ENCODE peak calls at places on chromosomes 11 and 22, in eight cellular contexts. P is PC-3, U is tibial nerve, X is GM23338, F is coronary artery, O is thyroid gland, G is GM12865, Z is brain microvascular endothelial cell. S is an unnamed sample.

GRCh38 chr11:121530257-121530656 is 77.5 kb upstream of the SORL1-AS1 start:
- DNase-seq in Z (no peak), G (no peak), F (no peak), O (no peak), U (no peak), X (no peak), P (no peak), S (no peak)

GRCh38 chr11:92870241-92870826 is 99.1 kb upstream of the MTNR1B start:
- DNase-seq in U (no peak), G (no peak), F (no peak), P (no peak), O (no peak), Z (peak), X (no peak), S (no peak)

GRCh38 chr22:29820941-29821789 is 16.9 kb downstream of the ASCC2 start:
- DNase-seq in Z (peak), X (no peak), F (peak), G (peak), O (peak), P (peak), U (peak), S (peak)

GRCh38 chr22:45268167-45268957 is 16.4 kb upstream of the UPK3A start:
- DNase-seq in P (no peak), U (no peak), X (peak), F (no peak), O (peak), Z (no peak), G (no peak), S (no peak)

GRCh38 chr22:50177537-50178470 is 7.3 kb downstream of the PANX2 start:
- DNase-seq in U (no peak), P (no peak), Z (no peak), O (no peak), F (no peak), X (peak), G (no peak), S (no peak)

GRCh38 chr11:135001581-135001980 is 589.5 kb upstream of the B3GAT1 start:
- DNase-seq in X (no peak), U (no peak), F (no peak), Z (no peak), P (no peak), O (no peak), G (no peak), S (no peak)

GRCh38 chr11:34558211-34558610 is 44.6 kb upstream of the ELF5 start:
- DNase-seq in P (peak), G (no peak), X (no peak), F (no peak), O (no peak), U (no peak), Z (no peak), S (no peak)

GRCh38 chr22:49958462-49958921 is 2.1 kb upstream of the PIM3 start:
- DNase-seq in P (no peak), X (no peak), U (no peak), F (no peak), O (no peak), G (no peak), Z (no peak), S (no peak)

GRCh38 chr11:27075192-27075591 is 34.6 kb downstream of the BBOX1 start:
- DNase-seq in O (no peak), F (no peak), U (no peak), Z (peak), G (no peak), X (no peak), P (no peak), S (no peak)

GRCh38 chr11:70070736-70071135 is 7.4 kb upstream of the ANO1 start:
- DNase-seq in P (no peak), G (no peak), F (peak), U (no peak), X (no peak), O (no peak), Z (no peak), S (no peak)

GRCh38 chr11:118142081-118142480 is 10.5 kb downstream of the SCN4B start:
- DNase-seq in G (no peak), U (no peak), P (peak), X (no peak), Z (no peak), O (no peak), F (no peak), S (no peak)

GRCh38 chr22:28188480-28188879 is 269.4 kb upstream of the PITPNB start:
- DNase-seq in F (no peak), G (no peak), O (no peak), U (no peak), X (peak), Z (no peak), P (no peak), S (no peak)

GRCh38 chr11:120125005-120125404 is 12.9 kb downstream of the TRIM29 start:
- DNase-seq in F (no peak), U (no peak), P (peak), X (no peak), G (no peak), O (no peak), Z (peak), S (no peak)

GRCh38 chr22:43152355-43153071 is 1.2 kb downstream of the TSPO start:
- DNase-seq in X (no peak), U (peak), F (peak), Z (no peak), P (peak), G (peak), O (peak), S (peak)

GRCh38 chr11:82533628-82534353 is 199.9 kb downstream of the FAM181B start:
- DNase-seq in G (no peak), X (no peak), O (no peak), Z (no peak), U (no peak), F (no peak), P (peak), S (no peak)

GRCh38 chr11:65446446-65447277 is 24.1 kb downstream of the NEAT1 start:
- DNase-seq in U (peak), G (no peak), X (no peak), O (peak), F (peak), Z (peak), P (peak), S (no peak)

GRCh38 chr11:77602385-77603105 is 12.8 kb downstream of the AQP11 start:
- DNase-seq in U (no peak), G (no peak), P (peak), O (peak), Z (peak), X (no peak), F (no peak), S (peak)

GRCh38 chr11:105718641-105719040 is 108.8 kb downstream of the GRIA4 start:
- DNase-seq in O (peak), X (peak), Z (no peak), U (no peak), G (no peak), F (no peak), P (no peak), S (no peak)

GRCh38 chr22:20844055-20845037 is 14.3 kb downstream of the PI4KA start:
- DNase-seq in F (no peak), U (no peak), G (no peak), P (no peak), O (no peak), Z (no peak), X (no peak), S (no peak)

GRCh38 chr11:17273668-17274321 is 2.7 kb upstream of the NUCB2 start:
- DNase-seq in O (no peak), Z (no peak), F (no peak), X (peak), U (no peak), P (no peak), G (peak), S (no peak)

DNA sequence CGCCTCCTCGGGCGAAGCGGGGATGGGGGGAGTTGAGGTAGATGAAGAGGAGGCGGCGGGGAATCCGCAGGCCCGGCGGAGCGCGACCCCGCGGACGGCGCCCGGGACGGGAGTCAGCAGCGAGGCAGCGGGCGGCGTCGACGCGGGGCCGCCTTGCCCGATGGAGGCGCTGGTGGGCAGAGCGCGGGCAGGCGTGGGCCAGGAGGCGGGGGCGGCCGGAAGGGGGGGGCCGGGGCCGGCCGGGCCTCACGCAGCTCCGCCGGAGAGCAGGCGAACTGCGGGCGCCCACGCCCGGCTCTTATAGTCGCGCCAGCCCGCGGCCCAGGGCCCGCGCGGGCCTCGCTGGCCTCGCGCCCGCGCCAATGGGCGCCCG is at the start of gene IGF2:
- DNase-seq in X (peak), F (no peak), O (no peak), Z (no peak), G (no peak), U (no peak), P (no peak), S (no peak)
- TF ChIP-seq CTCF in X (no peak), F (no peak), O (no peak), Z (no peak), G (no peak), U (no peak), P (no peak), S (no peak)

GRCh38 chr11:22244986-22245592 is 52.2 kb downstream of the ANO5 start:
- DNase-seq in X (peak), U (no peak), O (peak), F (no peak), Z (peak), G (peak), P (peak), S (peak)
- TF ChIP-seq CTCF in X (peak), U (peak), O (peak), F (peak), Z (peak), G (peak), P (peak), S (peak)

GRCh38 chr11:36791957-36792356 is 193.9 kb upstream of the RAG2 start:
- DNase-seq in X (no peak), F (no peak), G (no peak), Z (no peak), U (no peak), P (no peak), O (no peak), S (no peak)

GRCh38 chr11:36792870-36793541 is 195.0 kb upstream of the RAG2 start:
- DNase-seq in G (no peak), F (no peak), Z (no peak), X (peak), U (no peak), O (no peak), P (no peak), S (no peak)

GRCh38 chr11:36790450-36790849 is 192.4 kb upstream of the RAG2 start:
- DNase-seq in U (no peak), F (no peak), X (no peak), O (no peak), G (no peak), P (no peak), Z (no peak), S (no peak)

GRCh38 chr11:36793542-36793926 is 195.5 kb upstream of the RAG2 start:
- DNase-seq in O (no peak), P (peak), Z (no peak), X (peak), G (no peak), F (no peak), U (no peak), S (no peak)
- TF ChIP-seq CTCF in O (no peak), P (peak), Z (peak), X (peak), G (no peak), F (no peak), U (no peak), S (peak)

GRCh38 chr11:20966489-20966888 is 297.1 kb downstream of the NELL1 start:
- DNase-seq in F (no peak), U (no peak), O (no peak), X (peak), P (no peak), G (no peak), Z (no peak), S (no peak)
- TF ChIP-seq CTCF in F (no peak), U (no peak), O (no peak), X (peak), P (no peak), G (no peak), Z (no peak), S (no peak)

GRCh38 chr22:33919591-33920501 is at the start of gene LARGE1:
- DNase-seq in X (peak), O (peak), P (no peak), F (no peak), G (peak), U (peak), Z (no peak), S (no peak)
- TF ChIP-seq CTCF in X (no peak), O (no peak), P (no peak), F (no peak), G (no peak), U (no peak), Z (no peak), S (no peak)

GRCh38 chr11:58579192-58580129 is 598 bp downstream of the ZFP91 start:
- DNase-seq in U (peak), F (peak), O (peak), Z (peak), P (peak), G (peak), X (peak), S (peak)
- TF ChIP-seq CTCF in U (peak), F (peak), O (peak), Z (peak), P (peak), G (peak), X (peak), S (peak)

GRCh38 chr11:40514124-40514523 is 945.3 kb downstream of the LRRC4C start:
- DNase-seq in X (no peak), U (no peak), P (peak), Z (no peak), O (no peak), F (no peak), G (no peak), S (no peak)
- TF ChIP-seq CTCF in X (no peak), U (no peak), P (no peak), Z (no peak), O (no peak), F (no peak), G (no peak), S (no peak)

DNA sequence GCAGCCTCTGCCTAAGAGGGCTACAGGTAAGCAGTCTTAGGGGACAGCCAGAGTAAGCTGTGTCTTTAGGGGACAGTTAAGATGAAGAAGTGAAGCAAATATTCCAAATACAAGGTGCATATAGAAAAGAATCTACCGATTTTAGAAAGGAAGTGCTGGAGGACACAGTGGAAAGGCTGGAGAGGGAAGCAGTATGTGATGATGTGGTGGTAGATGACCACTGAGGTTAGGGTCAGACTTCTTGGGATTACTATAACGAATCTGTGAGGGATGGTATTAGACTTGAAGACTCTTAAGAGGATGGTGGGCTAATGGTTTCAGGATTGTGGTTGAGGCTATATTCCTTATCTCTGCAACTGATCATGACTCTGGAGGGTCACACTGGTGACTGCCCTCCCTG is 40.0 kb upstream of the PHOX2A start:
- DNase-seq in F (no peak), P (no peak), G (no peak), Z (no peak), U (no peak), O (no peak), X (no peak), S (no peak)
- TF ChIP-seq CTCF in F (no peak), P (no peak), G (no peak), Z (no peak), U (no peak), O (no peak), X (no peak), S (no peak)

GRCh38 chr22:24325105-24325757 is 54.6 kb downstream of the SPECC1L start:
- DNase-seq in X (peak), G (peak), Z (peak), O (no peak), U (no peak), P (peak), F (no peak), S (peak)

GRCh38 chr22:24326266-24326665 is 55.6 kb downstream of the SPECC1L start:
- DNase-seq in X (no peak), Z (no peak), U (no peak), G (no peak), F (no peak), O (no peak), P (no peak), S (no peak)

GRCh38 chr22:24330636-24331035 is 60.0 kb downstream of the SPECC1L start:
- DNase-seq in O (no peak), U (no peak), P (peak), Z (peak), X (no peak), F (no peak), G (no peak), S (no peak)

GRCh38 chr22:24329453-24329852 is 58.8 kb downstream of the SPECC1L start:
- DNase-seq in G (no peak), F (no peak), U (no peak), Z (no peak), O (no peak), P (no peak), X (no peak), S (no peak)

DNA sequence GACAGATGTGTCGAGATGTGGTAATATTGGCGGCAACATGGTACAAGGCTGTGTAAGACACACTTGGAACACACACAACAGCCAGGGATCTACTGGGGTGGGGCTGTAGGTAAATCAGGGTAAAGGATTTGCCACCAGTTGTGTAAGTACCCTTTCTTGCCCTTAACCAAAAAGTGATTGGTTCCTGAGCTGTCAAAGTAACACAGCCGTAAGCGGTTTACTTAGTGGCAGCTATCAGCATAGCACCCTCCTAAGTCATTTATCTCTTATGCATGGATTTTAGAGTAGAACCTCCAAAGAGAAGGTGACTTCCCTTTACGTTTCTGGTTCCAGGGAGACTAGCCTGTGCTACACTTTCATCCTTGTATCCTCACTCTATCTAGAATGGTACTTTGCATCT is 57.2 kb downstream of the SPECC1L start:
- DNase-seq in Z (no peak), U (no peak), G (peak), P (no peak), X (peak), F (no peak), O (no peak), S (no peak)
- TF ChIP-seq CTCF in Z (no peak), U (no peak), G (no peak), P (no peak), X (no peak), F (no peak), O (no peak), S (no peak)

DNA sequence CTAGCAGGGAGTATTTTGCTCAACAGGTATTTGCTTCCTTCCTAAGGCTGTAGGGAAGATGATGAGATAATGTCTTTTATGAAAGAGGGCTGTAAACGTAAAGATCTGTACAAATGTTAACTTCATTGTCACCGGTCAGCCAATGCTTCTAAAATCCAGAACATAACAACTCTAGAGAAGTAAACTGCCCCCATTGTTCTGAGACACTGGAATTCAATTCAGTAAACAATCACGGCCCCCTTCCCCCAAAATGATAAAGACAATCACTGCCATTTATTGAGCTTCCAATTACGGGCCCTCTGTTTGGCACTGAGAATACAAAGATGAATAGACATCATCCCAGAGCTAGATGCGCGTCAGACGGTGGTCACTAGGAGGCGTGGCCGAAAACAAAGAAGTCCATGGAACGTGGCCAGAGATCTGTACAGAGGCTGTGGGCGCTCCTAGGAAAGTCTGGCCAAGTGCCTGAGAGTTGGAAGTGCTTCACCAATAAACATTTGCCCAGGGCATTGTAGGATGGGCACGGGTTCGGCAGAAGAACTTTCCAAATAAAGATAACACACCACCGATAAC is 576 bp downstream of the TMEM258 start:
- DNase-seq in O (peak), Z (peak), U (peak), P (peak), G (peak), X (peak), F (no peak), S (peak)
- TF ChIP-seq CTCF in O (no peak), Z (peak), U (no peak), P (no peak), G (no peak), X (peak), F (no peak), S (no peak)